ENCODE peak calls at places on chromosome 3, in nine cellular contexts. One of them, this sample, is unnamed.

GRCh38 chr3:129593595-129594339 is 12.7 kb downstream of the PLXND1 start:
- DNase-seq in natural killer cell: peak; percentile 68
- DNase-seq in NCI-H2081: peak; percentile 99
- DNase-seq in thyroid gland: no peak
- DNase-seq in GM04504: no peak
- DNase-seq in right lobe of liver: peak; percentile 74
- DNase-seq in cerebellum: no peak
- DNase-seq in COLO829: no peak
- DNase-seq in CD8-positive, alpha-beta T cell: peak; percentile 67
- DNase-seq in this sample: no peak

GRCh38 chr3:132555316-132556035 is 41.6 kb upstream of the ACKR4 start:
- DNase-seq in natural killer cell: no peak
- DNase-seq in NCI-H2081: no peak
- DNase-seq in thyroid gland: no peak
- DNase-seq in GM04504: no peak
- DNase-seq in right lobe of liver: no peak
- DNase-seq in cerebellum: no peak
- DNase-seq in COLO829: no peak
- DNase-seq in CD8-positive, alpha-beta T cell: no peak
- DNase-seq in this sample: no peak

GRCh38 chr3:115359507-115359906 is 212.4 kb upstream of the ZBTB20 start:
- DNase-seq in natural killer cell: no peak
- DNase-seq in NCI-H2081: no peak
- DNase-seq in thyroid gland: no peak
- DNase-seq in GM04504: no peak
- DNase-seq in right lobe of liver: no peak
- DNase-seq in cerebellum: no peak
- DNase-seq in COLO829: no peak
- DNase-seq in CD8-positive, alpha-beta T cell: no peak
- DNase-seq in this sample: no peak

GRCh38 chr3:144369151-144369879 is 397.7 kb downstream of the DIPK2A start:
- DNase-seq in natural killer cell: no peak
- DNase-seq in NCI-H2081: peak; percentile 90
- DNase-seq in thyroid gland: no peak
- DNase-seq in GM04504: no peak
- DNase-seq in right lobe of liver: no peak
- DNase-seq in cerebellum: no peak
- DNase-seq in COLO829: no peak
- DNase-seq in CD8-positive, alpha-beta T cell: no peak
- DNase-seq in this sample: no peak

GRCh38 chr3:35422826-35423601 is 216.3 kb upstream of the ARPP21 start:
- DNase-seq in natural killer cell: no peak
- DNase-seq in NCI-H2081: no peak
- DNase-seq in thyroid gland: no peak
- DNase-seq in GM04504: no peak
- DNase-seq in right lobe of liver: no peak
- DNase-seq in cerebellum: no peak
- DNase-seq in COLO829: no peak
- DNase-seq in CD8-positive, alpha-beta T cell: no peak
- DNase-seq in this sample: peak; percentile 17

GRCh38 chr3:179882322-179882721 is 154.4 kb downstream of the PEX5L start:
- DNase-seq in natural killer cell: no peak
- DNase-seq in NCI-H2081: peak; percentile 80
- DNase-seq in thyroid gland: no peak
- DNase-seq in GM04504: no peak
- DNase-seq in right lobe of liver: no peak
- DNase-seq in cerebellum: no peak
- DNase-seq in COLO829: no peak
- DNase-seq in CD8-positive, alpha-beta T cell: no peak
- DNase-seq in this sample: peak; percentile 32

GRCh38 chr3:13552855-13553652 is 4.1 kb downstream of the FBLN2 start:
- DNase-seq in natural killer cell: no peak
- DNase-seq in NCI-H2081: no peak
- DNase-seq in thyroid gland: no peak
- DNase-seq in GM04504: no peak
- DNase-seq in right lobe of liver: no peak
- DNase-seq in cerebellum: no peak
- DNase-seq in COLO829: no peak
- DNase-seq in CD8-positive, alpha-beta T cell: no peak
- DNase-seq in this sample: no peak

GRCh38 chr3:179446501-179446900 is 4.8 kb downstream of the GNB4 start:
- DNase-seq in natural killer cell: no peak
- DNase-seq in NCI-H2081: no peak
- DNase-seq in thyroid gland: no peak
- DNase-seq in GM04504: no peak
- DNase-seq in right lobe of liver: no peak
- DNase-seq in cerebellum: no peak
- DNase-seq in COLO829: no peak
- DNase-seq in CD8-positive, alpha-beta T cell: no peak
- DNase-seq in this sample: peak; percentile 40

GRCh38 chr3:138455801-138456716 is 21.6 kb downstream of the ESYT3 start:
- DNase-seq in natural killer cell: no peak
- DNase-seq in NCI-H2081: no peak
- DNase-seq in thyroid gland: peak; percentile 70
- DNase-seq in GM04504: no peak
- DNase-seq in right lobe of liver: no peak
- DNase-seq in cerebellum: peak; percentile 37
- DNase-seq in COLO829: no peak
- DNase-seq in CD8-positive, alpha-beta T cell: no peak
- DNase-seq in this sample: peak; percentile 38

GRCh38 chr3:52054689-52055511 is 1.5 kb downstream of the DUSP7 start:
- DNase-seq in natural killer cell: no peak
- DNase-seq in NCI-H2081: no peak
- DNase-seq in thyroid gland: no peak
- DNase-seq in GM04504: no peak
- DNase-seq in right lobe of liver: no peak
- DNase-seq in cerebellum: no peak
- DNase-seq in COLO829: no peak
- DNase-seq in CD8-positive, alpha-beta T cell: no peak
- DNase-seq in this sample: no peak

GRCh38 chr3:69699183-69699582 is 40.1 kb upstream of the MITF start:
- DNase-seq in natural killer cell: no peak
- DNase-seq in NCI-H2081: no peak
- DNase-seq in thyroid gland: no peak
- DNase-seq in GM04504: no peak
- DNase-seq in right lobe of liver: no peak
- DNase-seq in cerebellum: no peak
- DNase-seq in COLO829: no peak
- DNase-seq in CD8-positive, alpha-beta T cell: no peak
- DNase-seq in this sample: peak; percentile 33

GRCh38 chr3:58034738-58035511 is 26.7 kb downstream of the FLNB start:
- DNase-seq in natural killer cell: peak; percentile 17
- DNase-seq in NCI-H2081: no peak
- DNase-seq in thyroid gland: no peak
- DNase-seq in GM04504: no peak
- DNase-seq in right lobe of liver: no peak
- DNase-seq in cerebellum: no peak
- DNase-seq in COLO829: no peak
- DNase-seq in CD8-positive, alpha-beta T cell: peak; percentile 70
- DNase-seq in this sample: no peak

GRCh38 chr3:171458056-171458856 is 1.9 kb downstream of the TNIK start:
- DNase-seq in natural killer cell: peak; percentile 44
- DNase-seq in NCI-H2081: no peak
- DNase-seq in thyroid gland: peak; percentile 38
- DNase-seq in GM04504: no peak
- DNase-seq in right lobe of liver: no peak
- DNase-seq in cerebellum: peak; percentile 20
- DNase-seq in COLO829: no peak
- DNase-seq in CD8-positive, alpha-beta T cell: peak; percentile 69
- DNase-seq in this sample: peak; percentile 55

GRCh38 chr3:58608648-58609047 is 31.5 kb upstream of the FAM107A start:
- DNase-seq in natural killer cell: no peak
- DNase-seq in NCI-H2081: peak; percentile 78
- DNase-seq in thyroid gland: peak; percentile 98
- DNase-seq in GM04504: no peak
- DNase-seq in right lobe of liver: no peak
- DNase-seq in cerebellum: peak; percentile 90
- DNase-seq in COLO829: no peak
- DNase-seq in CD8-positive, alpha-beta T cell: no peak
- DNase-seq in this sample: peak; percentile 95

GRCh38 chr3:101081990-101082389 is 88.8 kb upstream of the ABI3BP start:
- DNase-seq in natural killer cell: no peak
- DNase-seq in NCI-H2081: no peak
- DNase-seq in thyroid gland: no peak
- DNase-seq in GM04504: no peak
- DNase-seq in right lobe of liver: no peak
- DNase-seq in cerebellum: no peak
- DNase-seq in COLO829: no peak
- DNase-seq in CD8-positive, alpha-beta T cell: no peak
- DNase-seq in this sample: no peak

GRCh38 chr3:72890166-72890925 is 2.5 kb downstream of the GXYLT2 start:
- DNase-seq in natural killer cell: no peak
- DNase-seq in NCI-H2081: no peak
- DNase-seq in thyroid gland: no peak
- DNase-seq in GM04504: no peak
- DNase-seq in right lobe of liver: no peak
- DNase-seq in cerebellum: no peak
- DNase-seq in COLO829: no peak
- DNase-seq in CD8-positive, alpha-beta T cell: no peak
- DNase-seq in this sample: no peak

GRCh38 chr3:50912746-50913145 is 238.0 kb downstream of the DOCK3 start:
- DNase-seq in natural killer cell: no peak
- DNase-seq in NCI-H2081: no peak
- DNase-seq in thyroid gland: peak; percentile 7
- DNase-seq in GM04504: no peak
- DNase-seq in right lobe of liver: no peak
- DNase-seq in cerebellum: no peak
- DNase-seq in COLO829: no peak
- DNase-seq in CD8-positive, alpha-beta T cell: no peak
- DNase-seq in this sample: no peak

GRCh38 chr3:189303584-189303983 is 131.8 kb downstream of the TPRG1 start:
- DNase-seq in natural killer cell: no peak
- DNase-seq in NCI-H2081: no peak
- DNase-seq in thyroid gland: no peak
- DNase-seq in GM04504: no peak
- DNase-seq in right lobe of liver: no peak
- DNase-seq in cerebellum: no peak
- DNase-seq in COLO829: no peak
- DNase-seq in CD8-positive, alpha-beta T cell: no peak
- DNase-seq in this sample: peak; percentile 42

GRCh38 chr3:150094150-150094932 is 123.6 kb upstream of the PFN2 start:
- DNase-seq in natural killer cell: no peak
- DNase-seq in NCI-H2081: peak; percentile 14
- DNase-seq in thyroid gland: no peak
- DNase-seq in GM04504: no peak
- DNase-seq in right lobe of liver: no peak
- DNase-seq in cerebellum: no peak
- DNase-seq in COLO829: no peak
- DNase-seq in CD8-positive, alpha-beta T cell: no peak
- DNase-seq in this sample: peak; percentile 87

GRCh38 chr3:78858910-78859309 is 908.9 kb downstream of the ROBO1 start:
- DNase-seq in natural killer cell: no peak
- DNase-seq in NCI-H2081: no peak
- DNase-seq in thyroid gland: no peak
- DNase-seq in GM04504: no peak
- DNase-seq in right lobe of liver: no peak
- DNase-seq in cerebellum: no peak
- DNase-seq in COLO829: no peak
- DNase-seq in CD8-positive, alpha-beta T cell: no peak
- DNase-seq in this sample: no peak

GRCh38 chr3:190012314-190012782 is 108.3 kb downstream of the P3H2 start:
- DNase-seq in natural killer cell: no peak
- DNase-seq in NCI-H2081: no peak
- DNase-seq in thyroid gland: no peak
- DNase-seq in GM04504: no peak
- DNase-seq in right lobe of liver: no peak
- DNase-seq in cerebellum: no peak
- DNase-seq in COLO829: peak; percentile 34
- DNase-seq in CD8-positive, alpha-beta T cell: no peak
- DNase-seq in this sample: peak; percentile 96

GRCh38 chr3:66353530-66353929 is 132.7 kb downstream of the SLC25A26 start:
- DNase-seq in natural killer cell: no peak
- DNase-seq in NCI-H2081: no peak
- DNase-seq in thyroid gland: no peak
- DNase-seq in GM04504: no peak
- DNase-seq in right lobe of liver: no peak
- DNase-seq in cerebellum: no peak
- DNase-seq in COLO829: no peak
- DNase-seq in CD8-positive, alpha-beta T cell: no peak
- DNase-seq in this sample: no peak

GRCh38 chr3:74106882-74107281 is 482.1 kb upstream of the PDZRN3 start:
- DNase-seq in natural killer cell: no peak
- DNase-seq in NCI-H2081: no peak
- DNase-seq in thyroid gland: no peak
- DNase-seq in GM04504: no peak
- DNase-seq in right lobe of liver: no peak
- DNase-seq in cerebellum: no peak
- DNase-seq in COLO829: no peak
- DNase-seq in CD8-positive, alpha-beta T cell: no peak
- DNase-seq in this sample: no peak